ENCODE peak calls at places on chromosomes 11 and 22, in ten cellular contexts. L is colonic mucosa, Y is upper lobe of right lung, H is uterus, F is BE2C, P is ovary, Z is psoas muscle, B is SJSA1, A is neural progenitor cell, M is heart left ventricle. J is an unnamed sample. For H3K9me3 and H3K4me1, the result is how much of the 10 kb centered on the place peaks cover.

GRCh38 chr11:57641011-57641410 is 8.7 kb downstream of the YPEL4 start:
- DNase-seq in L (no peak), Y (no peak), H (no peak), F (peak), P (no peak), Z (peak), B (no peak), A (peak), M (no peak), J (peak)

GRCh38 chr11:86678823-86679222 is 6.4 kb upstream of the ME3 start:
- DNase-seq in L (no peak), Y (no peak), H (no peak), F (no peak), P (no peak), Z (no peak), B (peak), A (peak), M (no peak), J (no peak)

GRCh38 chr22:37684803-37685615 is 1.1 kb upstream of the NOL12 start:
- DNase-seq in L (peak), Y (no peak), H (no peak), F (no peak), P (no peak), Z (no peak), B (no peak), A (no peak), M (no peak), J (no peak)

GRCh38 chr22:31739795-31740201 is 10.1 kb downstream of the PRR14L start:
- DNase-seq in L (no peak), Y (no peak), H (no peak), F (no peak), P (no peak), Z (no peak), B (no peak), A (no peak), M (no peak), J (no peak)

GRCh38 chr11:126978155-126978554 is 22.4 kb downstream of the KIRREL3 start:
- DNase-seq in L (no peak), Y (no peak), H (no peak), F (no peak), P (no peak), Z (no peak), B (no peak), A (peak), M (no peak), J (no peak)

GRCh38 chr22:23790819-23791736 is 4.3 kb downstream of the SMARCB1 start:
- DNase-seq in L (no peak), Y (no peak), H (peak), F (peak), P (peak), Z (no peak), B (peak), A (no peak), M (peak), J (no peak)

GRCh38 chr11:123330471-123330870 is 99.6 kb upstream of the GRAMD1B start:
- DNase-seq in L (no peak), Y (no peak), H (no peak), F (no peak), P (no peak), Z (no peak), B (no peak), A (no peak), M (no peak), J (no peak)

GRCh38 chr22:44211256-44211945 is 30.7 kb downstream of the PARVG start:
- DNase-seq in L (no peak), Y (no peak), H (no peak), F (no peak), P (no peak), Z (no peak), B (no peak), A (no peak), M (no peak), J (no peak)

GRCh38 chr11:38019072-38019775 is 1421.2 kb upstream of the RAG2 start:
- DNase-seq in L (no peak), Y (no peak), H (no peak), F (no peak), P (no peak), Z (no peak), B (no peak), A (peak), M (no peak), J (no peak)

GRCh38 chr11:33444835-33445594 is 187.8 kb downstream of the HIPK3 start:
- DNase-seq in L (no peak), Y (no peak), H (no peak), F (no peak), P (no peak), Z (no peak), B (no peak), A (no peak), M (no peak), J (no peak)

GRCh38 chr11:106467486-106467885 is 390.0 kb downstream of the AASDHPPT start:
- DNase-seq in L (no peak), Y (no peak), H (no peak), F (no peak), P (no peak), Z (no peak), B (no peak), A (no peak), M (no peak), J (no peak)

GRCh38 chr11:57562596-57562995 is 4.9 kb downstream of the UBE2L6 start:
- DNase-seq in L (no peak), Y (no peak), H (no peak), F (no peak), P (no peak), Z (no peak), B (no peak), A (no peak), M (no peak), J (no peak)

GRCh38 chr11:2570211-2570811 is 125.5 kb downstream of the KCNQ1 start:
- DNase-seq in L (no peak), Y (peak), H (no peak), F (no peak), P (no peak), Z (peak), B (no peak), A (no peak), M (peak), J (no peak)

GRCh38 chr11:69524291-69524882 is 42.9 kb downstream of the LINC01488 start:
- DNase-seq in L (no peak), Y (peak), H (no peak), F (no peak), P (no peak), Z (no peak), B (peak), A (no peak), M (no peak), J (no peak)

GRCh38 chr11:4821021-4821420 is at the start of gene OR51F2:
- DNase-seq in L (no peak), Y (no peak), H (no peak), F (no peak), P (no peak), Z (no peak), B (no peak), A (no peak), M (no peak), J (no peak)
- H3K9me3 ChIP-seq in L (under half), Y (under half), H (under half), F (under half), P (under half), Z (under half), B (under half), A (under half), M (under half), J (under half)

GRCh38 chr11:66547662-66548009 is 933 bp downstream of the ACTN3 start:
- DNase-seq in L (no peak), Y (no peak), H (no peak), F (no peak), P (no peak), Z (no peak), B (no peak), A (peak), M (no peak), J (no peak)

GRCh38 chr11:66545701-66546367 is at the start of gene ZDHHC24:
- DNase-seq in L (peak), Y (peak), H (peak), F (peak), P (peak), Z (peak), B (peak), A (peak), M (peak), J (peak)

GRCh38 chr11:66546368-66546965 is at the start of gene ACTN3:
- DNase-seq in L (peak), Y (no peak), H (peak), F (no peak), P (peak), Z (peak), B (no peak), A (peak), M (no peak), J (no peak)

GRCh38 chr11:66548041-66548440 is 1.3 kb downstream of the ACTN3 start:
- DNase-seq in L (no peak), Y (no peak), H (no peak), F (no peak), P (no peak), Z (no peak), B (no peak), A (no peak), M (no peak), J (no peak)

GRCh38 chr11:66546966-66547661 is 411 bp downstream of the ACTN3 start:
- DNase-seq in L (no peak), Y (no peak), H (no peak), F (no peak), P (no peak), Z (no peak), B (no peak), A (peak), M (no peak), J (no peak)
- H3K4me3 ChIP-seq in L (peak), Y (peak), H (peak), F (no peak), P (no peak), Z (peak), B (no peak), A (peak), M (no peak), J (no peak)

DNA sequence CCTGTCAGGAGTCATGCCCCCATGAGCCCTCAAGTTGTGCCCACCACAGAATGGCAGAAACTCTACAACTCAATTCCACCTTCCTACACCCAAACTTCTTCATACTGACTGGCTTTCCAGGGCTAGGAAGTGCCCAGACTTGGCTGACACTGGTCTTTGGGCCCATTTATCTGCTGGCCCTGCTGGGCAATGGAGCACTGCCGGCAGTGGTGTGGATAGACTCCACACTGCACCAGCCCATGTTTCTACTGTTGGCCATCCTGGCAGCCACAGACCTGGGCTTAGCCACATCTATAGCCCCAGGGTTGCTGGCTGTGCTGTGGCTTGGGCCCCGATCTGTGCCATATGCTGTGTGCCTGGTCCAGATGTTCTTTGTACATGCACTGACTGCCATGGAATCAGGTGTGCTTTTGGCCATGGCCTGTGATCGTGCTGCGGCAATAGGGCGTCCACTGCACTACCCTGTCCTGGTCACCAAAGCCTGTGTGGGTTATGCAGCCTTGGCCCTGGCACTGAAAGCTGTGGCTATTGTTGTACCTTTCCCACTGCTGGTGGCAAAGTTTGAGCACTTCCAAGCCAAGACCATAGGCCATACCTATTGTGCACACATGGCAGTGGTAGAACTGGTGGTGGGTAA is at the start of gene OR52W1:
- DNase-seq in L (no peak), Y (no peak), H (no peak), F (no peak), P (no peak), Z (no peak), B (no peak), A (no peak), M (no peak), J (no peak)
- H3K4me1 ChIP-seq in L (under half), Y (under half), H (under half), F (under half), P (under half), Z (under half), B (under half), A (under half), M (under half), J (under half)

GRCh38 chr22:48560836-48561235 is 1266.8 kb downstream of the BRD1 start:
- DNase-seq in L (no peak), Y (no peak), H (no peak), F (no peak), P (no peak), Z (no peak), B (no peak), A (no peak), M (peak), J (no peak)

GRCh38 chr22:48561676-48562075 is 1266.0 kb downstream of the BRD1 start:
- DNase-seq in L (no peak), Y (no peak), H (no peak), F (no peak), P (no peak), Z (no peak), B (no peak), A (no peak), M (peak), J (no peak)

GRCh38 chr22:48563966-48564330 is 1263.7 kb downstream of the BRD1 start:
- DNase-seq in L (no peak), Y (no peak), H (no peak), F (no peak), P (no peak), Z (no peak), B (no peak), A (no peak), M (peak), J (no peak)

GRCh38 chr22:48564995-48565394 is 1262.7 kb downstream of the BRD1 start:
- DNase-seq in L (no peak), Y (no peak), H (no peak), F (no peak), P (no peak), Z (no peak), B (no peak), A (no peak), M (peak), J (no peak)

DNA sequence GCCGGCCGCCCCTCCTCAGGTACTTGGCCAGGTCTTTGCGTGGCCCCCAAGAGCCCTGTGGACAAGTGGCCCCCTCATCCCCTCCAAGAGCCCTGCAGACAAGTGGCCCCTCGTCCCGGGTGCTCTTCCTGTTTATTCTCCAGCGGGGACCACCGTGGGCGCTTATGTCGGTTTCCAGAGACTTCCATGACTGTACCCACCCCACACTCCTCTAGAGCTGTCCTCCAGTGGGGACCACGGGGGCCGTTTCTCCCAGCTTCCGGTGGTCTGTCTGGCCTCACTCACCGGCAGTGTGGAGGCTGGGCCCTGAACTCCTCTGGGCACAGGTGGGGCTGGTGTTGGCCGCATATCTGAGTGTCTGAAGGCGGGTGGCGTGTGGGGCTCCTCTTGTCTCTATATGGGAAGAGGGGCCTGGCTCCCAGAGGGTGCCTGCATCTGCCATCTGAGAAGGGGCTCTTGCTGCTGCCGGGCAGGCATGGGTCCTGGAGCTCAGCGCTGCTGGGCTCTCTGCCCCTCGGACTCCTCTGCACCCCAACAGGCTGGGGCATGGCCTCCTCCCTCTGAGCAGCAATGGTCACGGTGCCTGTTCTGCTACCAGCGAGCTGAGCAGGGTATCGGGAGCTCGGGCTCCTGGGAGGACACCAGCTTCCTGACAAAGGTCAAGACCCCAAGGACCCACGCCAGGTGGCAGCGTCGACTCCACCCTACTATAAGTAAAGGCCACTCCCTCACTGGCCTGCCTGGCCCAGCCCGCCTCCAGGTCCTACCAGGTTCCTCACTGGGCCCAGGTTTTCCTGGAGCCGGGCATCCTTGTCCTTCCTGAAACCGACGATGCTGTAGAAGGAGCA is 1264.3 kb downstream of the BRD1 start:
- DNase-seq in L (no peak), Y (no peak), H (no peak), F (no peak), P (no peak), Z (no peak), B (no peak), A (no peak), M (peak), J (no peak)
- H3K9me3 ChIP-seq in L (under half), Y (under half), H (under half), F (under half), P (under half), Z (under half), B (under half), A (under half), M (under half), J (under half)

DNA sequence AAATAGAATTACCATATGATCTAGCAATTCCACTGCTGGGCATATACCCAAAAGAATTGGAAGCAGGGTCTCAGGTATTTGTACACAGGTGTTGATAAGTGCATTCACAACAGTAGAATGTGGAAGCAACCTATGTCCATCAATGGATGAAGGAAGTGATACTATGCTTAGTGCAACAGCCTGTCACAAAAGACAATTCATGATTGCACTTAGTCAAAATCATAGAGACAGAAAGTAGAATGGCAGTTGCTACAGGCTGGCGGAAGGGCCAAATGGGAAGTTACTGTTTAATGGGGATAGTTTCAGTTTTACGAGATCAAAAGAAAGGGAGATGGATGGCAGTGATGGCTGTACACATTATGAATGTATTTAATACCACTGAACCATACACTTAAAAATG is 42.0 kb downstream of the SGSM3 start:
- DNase-seq in L (no peak), Y (no peak), H (no peak), F (no peak), P (no peak), Z (no peak), B (no peak), A (no peak), M (no peak), J (no peak)
- H3K4me3 ChIP-seq in L (no peak), Y (no peak), H (no peak), F (no peak), P (no peak), Z (no peak), B (no peak), A (no peak), M (no peak), J (no peak)

DNA sequence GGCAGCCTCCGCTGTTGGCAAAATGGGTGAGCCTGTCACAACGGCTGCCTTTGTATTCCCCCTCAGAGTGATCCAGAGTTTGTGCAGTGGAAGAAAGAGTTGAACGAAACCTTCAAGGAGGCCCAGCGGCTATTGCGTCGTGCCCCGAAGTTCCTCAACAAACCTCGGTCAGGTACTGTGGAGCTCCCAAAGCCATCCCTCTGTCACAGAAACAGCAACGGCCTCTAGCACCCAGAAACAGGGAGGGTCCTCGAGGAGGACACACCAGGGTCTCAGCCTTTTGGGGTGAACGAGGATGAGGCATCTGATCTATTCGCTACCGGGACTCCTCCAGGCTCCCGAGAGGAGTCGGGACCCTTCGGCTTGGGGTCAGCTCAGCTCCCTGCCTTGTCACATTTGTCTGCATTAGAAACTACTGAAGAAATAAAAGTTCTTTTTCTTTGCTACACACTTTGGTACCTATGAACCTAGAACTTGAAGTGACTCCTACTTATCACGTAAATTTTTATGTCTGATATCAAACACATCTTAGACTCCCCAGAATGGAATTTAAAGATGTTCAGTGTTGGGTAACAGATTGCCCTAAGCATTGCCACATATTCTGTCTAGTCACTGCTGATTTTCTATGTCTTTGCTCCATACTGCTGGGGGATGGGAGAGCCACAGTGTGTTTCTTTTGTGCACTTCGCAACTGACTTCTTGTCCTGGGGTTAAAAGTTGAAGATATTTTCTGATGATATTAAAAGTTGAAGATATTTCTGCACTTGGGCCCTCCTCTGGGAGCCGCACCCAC is 19.6 kb upstream of the MYO18B start:
- DNase-seq in L (no peak), Y (no peak), H (no peak), F (no peak), P (no peak), Z (no peak), B (no peak), A (no peak), M (no peak), J (no peak)
- H3K4me1 ChIP-seq in L (under half), Y (under half), H (under half), F (under half), P (under half), Z (under half), B (under half), A (under half), M (under half), J (under half)

DNA sequence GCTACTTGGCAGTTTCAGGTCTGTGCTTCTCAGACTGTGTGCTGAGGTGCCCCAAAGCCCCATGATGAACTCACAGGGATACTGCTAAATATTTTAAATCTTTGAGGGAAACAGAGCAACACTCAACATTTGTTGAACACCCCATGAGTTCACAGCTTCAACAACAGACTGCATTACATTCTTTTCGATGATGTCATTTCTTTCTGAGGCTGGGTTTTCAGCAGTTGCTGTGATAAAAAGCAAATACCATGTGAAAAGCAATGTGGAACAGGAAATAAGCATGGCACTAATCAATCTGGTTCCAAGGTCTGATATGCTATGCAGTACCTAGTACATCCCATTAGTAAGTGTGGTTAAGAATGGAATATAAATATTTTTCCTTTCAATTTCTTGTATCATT is 82.7 kb downstream of the RPL27A start:
- DNase-seq in L (no peak), Y (no peak), H (no peak), F (no peak), P (no peak), Z (no peak), B (peak), A (no peak), M (no peak), J (no peak)
- H3K9me3 ChIP-seq in L (under half), Y (under half), H (under half), F (under half), P (under half), Z (under half), B (under half), A (under half), M (under half), J (under half)

GRCh38 chr22:39284983-39285382 is 34.4 kb downstream of the RPL3 start:
- DNase-seq in L (no peak), Y (no peak), H (no peak), F (no peak), P (no peak), Z (no peak), B (no peak), A (no peak), M (no peak), J (no peak)

GRCh38 chr22:39288135-39288898 is 31.1 kb downstream of the RPL3 start:
- DNase-seq in L (no peak), Y (no peak), H (no peak), F (no peak), P (no peak), Z (no peak), B (no peak), A (no peak), M (no peak), J (no peak)

GRCh38 chr22:39289445-39290247 is 29.8 kb downstream of the RPL3 start:
- DNase-seq in L (no peak), Y (no peak), H (no peak), F (no peak), P (no peak), Z (no peak), B (no peak), A (no peak), M (no peak), J (no peak)

GRCh38 chr22:39284142-39284980 is 35.1 kb downstream of the RPL3 start:
- DNase-seq in L (no peak), Y (no peak), H (no peak), F (no peak), P (no peak), Z (no peak), B (no peak), A (no peak), M (no peak), J (no peak)

GRCh38 chr22:39287076-39287743 is 32.2 kb downstream of the RPL3 start:
- DNase-seq in L (no peak), Y (no peak), H (no peak), F (no peak), P (no peak), Z (no peak), B (no peak), A (no peak), M (no peak), J (no peak)
- H3K4me3 ChIP-seq in L (no peak), Y (no peak), H (no peak), F (no peak), P (no peak), Z (no peak), B (no peak), A (no peak), M (no peak), J (no peak)

GRCh38 chr11:12702999-12703453 is 28.8 kb downstream of the TEAD1 start:
- DNase-seq in L (no peak), Y (no peak), H (no peak), F (no peak), P (no peak), Z (no peak), B (no peak), A (no peak), M (no peak), J (no peak)
- H3K4me1 ChIP-seq in L (under half), Y (under half), H (under half), F (under half), P (under half), Z (half or more), B (under half), A (half or more), M (half or more), J (under half)